ENCODE peak calls at places on chromosomes 5 and 9, in seven cellular contexts. P, R, N, J, D, G and A are unnamed samples.

GRCh38 chr5:142323480-142324376 is 1.1 kb downstream of the SPRY4 start:
- DNase-seq in R (no peak), D (peak), N (peak), J (no peak), P (no peak), G (peak), A (no peak)

GRCh38 chr5:150289551-150290390 is at the start of gene CAMK2A:
- DNase-seq in J (no peak), R (no peak), P (no peak), D (no peak), G (no peak), N (peak), A (no peak)

GRCh38 chr9:114205171-114206015 is 50.1 kb downstream of the COL27A1 start:
- DNase-seq in P (no peak), R (no peak), G (no peak), N (peak), J (no peak), D (no peak), A (no peak)

GRCh38 chr5:133397986-133398645 is 214.2 kb downstream of the FSTL4 start:
- DNase-seq in J (no peak), D (no peak), P (no peak), G (no peak), N (no peak), R (no peak), A (peak)

GRCh38 chr9:98836206-98836605 is 28.7 kb downstream of the GALNT12 start:
- DNase-seq in D (no peak), N (no peak), J (no peak), G (no peak), P (no peak), R (no peak), A (no peak)

GRCh38 chr5:177339107-177339638 is 12.3 kb downstream of the LMAN2 start:
- DNase-seq in D (no peak), R (no peak), J (no peak), P (no peak), G (no peak), N (no peak), A (no peak)

GRCh38 chr9:130285271-130285670 is 19.7 kb downstream of the HMCN2 start:
- DNase-seq in G (no peak), D (no peak), J (no peak), R (no peak), P (no peak), N (no peak), A (no peak)

GRCh38 chr5:170306381-170306790 is 8.8 kb upstream of the LCP2 start:
- DNase-seq in P (no peak), D (peak), G (peak), N (no peak), J (no peak), R (peak), A (no peak)

GRCh38 chr5:11396867-11397266 is 507.4 kb downstream of the CTNND2 start:
- DNase-seq in R (no peak), G (no peak), J (no peak), D (no peak), N (peak), P (no peak), A (no peak)

GRCh38 chr5:141835928-141836667 is 42.1 kb downstream of the PCDH1 start:
- DNase-seq in D (peak), P (no peak), N (peak), R (peak), J (no peak), G (no peak), A (no peak)

GRCh38 chr5:149002053-149002452 is 60.8 kb downstream of the SH3TC2 start:
- DNase-seq in P (peak), G (peak), D (no peak), R (no peak), J (no peak), N (peak), A (no peak)

GRCh38 chr9:76249309-76249708 is 144.9 kb downstream of the RFK start:
- DNase-seq in R (no peak), J (no peak), G (no peak), D (no peak), N (no peak), P (no peak), A (no peak)

GRCh38 chr5:35908266-35908665 is 30.2 kb downstream of the CAPSL start:
- DNase-seq in P (no peak), J (no peak), R (no peak), D (no peak), G (no peak), N (no peak), A (no peak)

GRCh38 chr9:21506910-21507795 is 25.0 kb upstream of the IFNE start:
- DNase-seq in D (no peak), J (no peak), G (peak), R (no peak), N (no peak), P (peak), A (no peak)

GRCh38 chr5:10863763-10864383 is 102.8 kb upstream of the DAP start:
- DNase-seq in J (no peak), P (no peak), N (peak), R (peak), G (peak), D (no peak), A (peak)

GRCh38 chr9:124011460-124012301 is at the start of gene LHX2:
- DNase-seq in N (peak), G (peak), P (peak), J (no peak), D (peak), R (peak), A (peak)

GRCh38 chr5:133321833-133322420 is 270.1 kb downstream of the HSPA4 start:
- DNase-seq in J (no peak), R (no peak), G (no peak), N (no peak), D (no peak), P (no peak), A (no peak)

GRCh38 chr9:132078369-132079356 is 1.0 kb downstream of the MED27 start:
- DNase-seq in D (no peak), N (peak), G (peak), P (no peak), R (peak), J (no peak), A (peak)

GRCh38 chr5:31942546-31942945 is 231.6 kb downstream of the GOLPH3 start:
- DNase-seq in G (peak), R (no peak), P (no peak), D (no peak), J (no peak), N (no peak), A (no peak)

GRCh38 chr5:163916856-163917255 is 411.4 kb downstream of the MAT2B start:
- DNase-seq in D (no peak), J (no peak), P (no peak), N (no peak), R (no peak), G (no peak), A (no peak)

GRCh38 chr9:71004196-71004595 is 117.2 kb downstream of the TRPM3 start:
- DNase-seq in N (no peak), G (peak), P (no peak), D (no peak), J (no peak), R (no peak), A (no peak)

GRCh38 chr5:72477176-72477575 is 30.0 kb downstream of the ZNF366 start:
- DNase-seq in J (no peak), P (no peak), R (no peak), G (no peak), N (no peak), D (no peak), A (no peak)

GRCh38 chr5:34524123-34524522 is 132.0 kb upstream of the RAI14 start:
- DNase-seq in D (no peak), J (no peak), R (no peak), N (no peak), P (no peak), G (peak), A (no peak)

GRCh38 chr5:87574106-87574505 is 161.4 kb upstream of the CCNH start:
- DNase-seq in J (no peak), P (no peak), G (no peak), D (no peak), N (no peak), R (no peak), A (no peak)

GRCh38 chr9:134325096-134325812 is 1.0 kb upstream of the RXRA start:
- DNase-seq in G (peak), J (no peak), R (no peak), N (peak), D (peak), P (no peak), A (peak)

GRCh38 chr9:136441191-136441680 is 1.6 kb upstream of the INPP5E start:
- DNase-seq in D (no peak), J (no peak), G (peak), R (no peak), N (no peak), P (no peak), A (no peak)

GRCh38 chr9:77807295-77807694 is 159.2 kb upstream of the GNA14 start:
- DNase-seq in R (no peak), N (no peak), G (peak), J (no peak), P (no peak), D (no peak), A (no peak)

GRCh38 chr5:77843570-77844407 is 67.7 kb upstream of the TBCA start:
- DNase-seq in P (no peak), D (no peak), G (no peak), R (no peak), N (peak), J (no peak), A (no peak)